ENCODE peak calls at places on chromosomes 3 and 15, in eight cellular contexts. Q is lung; N is GM23248; P is mesenteric fat pad; E is transverse colon; X is mucosa of gallbladder; M is fibroblast of lung; S is activated CD4-positive, alpha-beta T cell treated with anti-CD3 and anti-CD28 coated beads, Interleukin-2, amount 50 U/mL, for 24 hours. A is an unnamed sample.

GRCh38 chr3:140093742-140094141 is 158.8 kb downstream of the CLSTN2 start:
- DNase-seq in Q (peak), N (peak), P (no peak), E (peak), X (peak), M (peak), S (no peak), A (peak)

GRCh38 chr3:95609411-95609810 is 1205.0 kb upstream of the EPHA6 start:
- DNase-seq in Q (no peak), N (no peak), P (no peak), E (no peak), X (no peak), M (no peak), S (no peak), A (no peak)

GRCh38 chr15:69794643-69795461 is 302.9 kb downstream of the TLE3 start:
- DNase-seq in Q (peak), N (peak), P (peak), E (no peak), X (no peak), M (peak), S (no peak), A (no peak)

GRCh38 chr3:129211772-129212171 is 28.1 kb upstream of the CNBP start:
- DNase-seq in Q (peak), N (peak), P (no peak), E (peak), X (peak), M (peak), S (no peak), A (peak)

GRCh38 chr15:35477853-35478252 is 68.1 kb downstream of the DPH6 start:
- DNase-seq in Q (no peak), N (no peak), P (no peak), E (no peak), X (no peak), M (no peak), S (no peak), A (no peak)

GRCh38 chr3:38011111-38011510 is 18.3 kb downstream of the PLCD1 start:
- DNase-seq in Q (no peak), N (no peak), P (no peak), E (no peak), X (no peak), M (no peak), S (no peak), A (no peak)

GRCh38 chr3:41301548-41301947 is 102.2 kb downstream of the CTNNB1 start:
- DNase-seq in Q (no peak), N (peak), P (no peak), E (no peak), X (no peak), M (no peak), S (no peak), A (no peak)

GRCh38 chr3:177692304-177692703 is 495.0 kb upstream of the TBL1XR1 start:
- DNase-seq in Q (no peak), N (no peak), P (no peak), E (no peak), X (no peak), M (no peak), S (no peak), A (no peak)

GRCh38 chr15:40995656-40996055 is 42.4 kb downstream of the CHAC1 start:
- DNase-seq in Q (no peak), N (no peak), P (no peak), E (no peak), X (no peak), M (no peak), S (no peak), A (no peak)

GRCh38 chr15:70127288-70127746 is 29.6 kb upstream of the TLE3 start:
- DNase-seq in Q (no peak), N (no peak), P (no peak), E (peak), X (peak), M (no peak), S (no peak), A (no peak)

GRCh38 chr3:156480949-156481348 is 74.0 kb downstream of the SSR3 start:
- DNase-seq in Q (no peak), N (no peak), P (no peak), E (no peak), X (no peak), M (no peak), S (no peak), A (no peak)